ENCODE peak calls at places on chromosomes 16 and 17, in seven cellular contexts. One of them, this sample, is unnamed.

GRCh38 chr16:63808730-63809129 is 1313.1 kb downstream of the CDH11 start:
- DNase-seq in aorta: no peak
- DNase-seq in anterior cingulate cortex: no peak
- DNase-seq in stimulated activated naive B cell treated with anti-CD40 and anti-IgM and Interleukin-4, amounts not matched to agents 10 μg/mL and 1 μg/mL and 100 μg/mL, for 72 hours: no peak
- DNase-seq in activated naive CD8-positive, alpha-beta T cell treated with anti-CD3 and anti-CD28 coated beads, Interleukin-2, amount 50 U/mL, for 16 hours: no peak
- DNase-seq in HTR-8/SVneo: no peak
- DNase-seq in amniotic stem cell: no peak
- DNase-seq in this sample: no peak

GRCh38 chr16:72109966-72110530 is 16.4 kb downstream of the DHX38 start:
- DNase-seq in HTR-8/SVneo: no peak
- DNase-seq in stimulated activated naive B cell treated with anti-CD40 and anti-IgM and Interleukin-4, amounts not matched to agents 10 μg/mL and 1 μg/mL and 100 μg/mL, for 72 hours: no peak
- DNase-seq in anterior cingulate cortex: no peak
- DNase-seq in activated naive CD8-positive, alpha-beta T cell treated with anti-CD3 and anti-CD28 coated beads, Interleukin-2, amount 50 U/mL, for 16 hours: no peak
- DNase-seq in amniotic stem cell: no peak
- DNase-seq in aorta: no peak
- DNase-seq in this sample: no peak

GRCh38 chr17:29376667-29377268 is 13.4 kb upstream of the TAOK1 start:
- DNase-seq in HTR-8/SVneo: peak
- DNase-seq in anterior cingulate cortex: peak
- DNase-seq in amniotic stem cell: peak
- DNase-seq in stimulated activated naive B cell treated with anti-CD40 and anti-IgM and Interleukin-4, amounts not matched to agents 10 μg/mL and 1 μg/mL and 100 μg/mL, for 72 hours: no peak
- DNase-seq in aorta: no peak
- DNase-seq in activated naive CD8-positive, alpha-beta T cell treated with anti-CD3 and anti-CD28 coated beads, Interleukin-2, amount 50 U/mL, for 16 hours: no peak
- DNase-seq in this sample: peak

GRCh38 chr17:80752369-80752705 is 207.7 kb downstream of the RPTOR start:
- DNase-seq in stimulated activated naive B cell treated with anti-CD40 and anti-IgM and Interleukin-4, amounts not matched to agents 10 μg/mL and 1 μg/mL and 100 μg/mL, for 72 hours: no peak
- DNase-seq in anterior cingulate cortex: no peak
- DNase-seq in amniotic stem cell: no peak
- DNase-seq in activated naive CD8-positive, alpha-beta T cell treated with anti-CD3 and anti-CD28 coated beads, Interleukin-2, amount 50 U/mL, for 16 hours: no peak
- DNase-seq in HTR-8/SVneo: no peak
- DNase-seq in aorta: no peak
- DNase-seq in this sample: no peak

GRCh38 chr17:17146791-17147406 is 59.2 kb downstream of the PLD6 start:
- DNase-seq in anterior cingulate cortex: no peak
- DNase-seq in stimulated activated naive B cell treated with anti-CD40 and anti-IgM and Interleukin-4, amounts not matched to agents 10 μg/mL and 1 μg/mL and 100 μg/mL, for 72 hours: no peak
- DNase-seq in aorta: no peak
- DNase-seq in HTR-8/SVneo: no peak
- DNase-seq in amniotic stem cell: no peak
- DNase-seq in activated naive CD8-positive, alpha-beta T cell treated with anti-CD3 and anti-CD28 coated beads, Interleukin-2, amount 50 U/mL, for 16 hours: no peak
- DNase-seq in this sample: no peak

GRCh38 chr17:30267625-30268024 is 24.1 kb downstream of the BLMH start:
- DNase-seq in stimulated activated naive B cell treated with anti-CD40 and anti-IgM and Interleukin-4, amounts not matched to agents 10 μg/mL and 1 μg/mL and 100 μg/mL, for 72 hours: no peak
- DNase-seq in amniotic stem cell: no peak
- DNase-seq in HTR-8/SVneo: no peak
- DNase-seq in anterior cingulate cortex: no peak
- DNase-seq in aorta: no peak
- DNase-seq in activated naive CD8-positive, alpha-beta T cell treated with anti-CD3 and anti-CD28 coated beads, Interleukin-2, amount 50 U/mL, for 16 hours: no peak
- DNase-seq in this sample: no peak

GRCh38 chr17:18043491-18043890 is 4.3 kb downstream of the GID4 start:
- DNase-seq in aorta: no peak
- DNase-seq in activated naive CD8-positive, alpha-beta T cell treated with anti-CD3 and anti-CD28 coated beads, Interleukin-2, amount 50 U/mL, for 16 hours: no peak
- DNase-seq in anterior cingulate cortex: no peak
- DNase-seq in amniotic stem cell: no peak
- DNase-seq in HTR-8/SVneo: no peak
- DNase-seq in stimulated activated naive B cell treated with anti-CD40 and anti-IgM and Interleukin-4, amounts not matched to agents 10 μg/mL and 1 μg/mL and 100 μg/mL, for 72 hours: no peak
- DNase-seq in this sample: no peak

GRCh38 chr16:8814095-8814806 is 16.6 kb downstream of the PMM2 start:
- DNase-seq in stimulated activated naive B cell treated with anti-CD40 and anti-IgM and Interleukin-4, amounts not matched to agents 10 μg/mL and 1 μg/mL and 100 μg/mL, for 72 hours: no peak
- DNase-seq in amniotic stem cell: no peak
- DNase-seq in HTR-8/SVneo: no peak
- DNase-seq in activated naive CD8-positive, alpha-beta T cell treated with anti-CD3 and anti-CD28 coated beads, Interleukin-2, amount 50 U/mL, for 16 hours: no peak
- DNase-seq in anterior cingulate cortex: no peak
- DNase-seq in aorta: no peak
- DNase-seq in this sample: no peak

GRCh38 chr16:31476305-31477219 is 4.6 kb downstream of the TGFB1I1 start:
- DNase-seq in amniotic stem cell: no peak
- DNase-seq in aorta: peak
- DNase-seq in HTR-8/SVneo: no peak
- DNase-seq in stimulated activated naive B cell treated with anti-CD40 and anti-IgM and Interleukin-4, amounts not matched to agents 10 μg/mL and 1 μg/mL and 100 μg/mL, for 72 hours: peak
- DNase-seq in activated naive CD8-positive, alpha-beta T cell treated with anti-CD3 and anti-CD28 coated beads, Interleukin-2, amount 50 U/mL, for 16 hours: peak
- DNase-seq in anterior cingulate cortex: no peak
- DNase-seq in this sample: peak

GRCh38 chr16:17578921-17579876 is 108.4 kb upstream of the XYLT1 start:
- DNase-seq in amniotic stem cell: peak
- DNase-seq in activated naive CD8-positive, alpha-beta T cell treated with anti-CD3 and anti-CD28 coated beads, Interleukin-2, amount 50 U/mL, for 16 hours: peak
- DNase-seq in HTR-8/SVneo: peak
- DNase-seq in aorta: no peak
- DNase-seq in stimulated activated naive B cell treated with anti-CD40 and anti-IgM and Interleukin-4, amounts not matched to agents 10 μg/mL and 1 μg/mL and 100 μg/mL, for 72 hours: peak
- DNase-seq in anterior cingulate cortex: peak
- DNase-seq in this sample: peak

GRCh38 chr16:22727285-22728166 is 86.4 kb upstream of the HS3ST2 start:
- DNase-seq in amniotic stem cell: no peak
- DNase-seq in anterior cingulate cortex: no peak
- DNase-seq in HTR-8/SVneo: no peak
- DNase-seq in stimulated activated naive B cell treated with anti-CD40 and anti-IgM and Interleukin-4, amounts not matched to agents 10 μg/mL and 1 μg/mL and 100 μg/mL, for 72 hours: no peak
- DNase-seq in aorta: no peak
- DNase-seq in activated naive CD8-positive, alpha-beta T cell treated with anti-CD3 and anti-CD28 coated beads, Interleukin-2, amount 50 U/mL, for 16 hours: no peak
- DNase-seq in this sample: no peak

GRCh38 chr17:8832711-8833352 is 33.7 kb upstream of the MFSD6L start:
- DNase-seq in amniotic stem cell: no peak
- DNase-seq in HTR-8/SVneo: no peak
- DNase-seq in stimulated activated naive B cell treated with anti-CD40 and anti-IgM and Interleukin-4, amounts not matched to agents 10 μg/mL and 1 μg/mL and 100 μg/mL, for 72 hours: no peak
- DNase-seq in aorta: no peak
- DNase-seq in activated naive CD8-positive, alpha-beta T cell treated with anti-CD3 and anti-CD28 coated beads, Interleukin-2, amount 50 U/mL, for 16 hours: no peak
- DNase-seq in anterior cingulate cortex: no peak
- DNase-seq in this sample: peak

GRCh38 chr17:77684803-77685580 is 273.5 kb upstream of the TNRC6C start:
- DNase-seq in amniotic stem cell: no peak
- DNase-seq in anterior cingulate cortex: no peak
- DNase-seq in HTR-8/SVneo: no peak
- DNase-seq in activated naive CD8-positive, alpha-beta T cell treated with anti-CD3 and anti-CD28 coated beads, Interleukin-2, amount 50 U/mL, for 16 hours: no peak
- DNase-seq in aorta: no peak
- DNase-seq in stimulated activated naive B cell treated with anti-CD40 and anti-IgM and Interleukin-4, amounts not matched to agents 10 μg/mL and 1 μg/mL and 100 μg/mL, for 72 hours: no peak
- DNase-seq in this sample: no peak

GRCh38 chr16:26605872-26606271 is 460.9 kb upstream of the C16orf82 start:
- DNase-seq in activated naive CD8-positive, alpha-beta T cell treated with anti-CD3 and anti-CD28 coated beads, Interleukin-2, amount 50 U/mL, for 16 hours: no peak
- DNase-seq in stimulated activated naive B cell treated with anti-CD40 and anti-IgM and Interleukin-4, amounts not matched to agents 10 μg/mL and 1 μg/mL and 100 μg/mL, for 72 hours: no peak
- DNase-seq in aorta: no peak
- DNase-seq in amniotic stem cell: no peak
- DNase-seq in HTR-8/SVneo: no peak
- DNase-seq in anterior cingulate cortex: no peak
- DNase-seq in this sample: no peak

GRCh38 chr16:52256310-52257078 is 290.4 kb downstream of the TOX3 start:
- DNase-seq in activated naive CD8-positive, alpha-beta T cell treated with anti-CD3 and anti-CD28 coated beads, Interleukin-2, amount 50 U/mL, for 16 hours: no peak
- DNase-seq in aorta: no peak
- DNase-seq in anterior cingulate cortex: no peak
- DNase-seq in HTR-8/SVneo: no peak
- DNase-seq in stimulated activated naive B cell treated with anti-CD40 and anti-IgM and Interleukin-4, amounts not matched to agents 10 μg/mL and 1 μg/mL and 100 μg/mL, for 72 hours: no peak
- DNase-seq in amniotic stem cell: no peak
- DNase-seq in this sample: no peak

This sample was measured in testis.